ENCODE peak calls at places on chromosomes 13 and 19, in eight cellular contexts. K is HuH-7, I is iPS-NIHi11, X is left cardiac atrium, D is neuronal stem cell, F is sciatic nerve, T is EL, S is chondrocyte. U is an unnamed sample.

GRCh38 chr19:10643166-10643967 is 10.8 kb upstream of the ILF3 start:
- DNase-seq in K (no peak), I (no peak), X (no peak), D (no peak), F (no peak), T (no peak), S (no peak), U (no peak)

GRCh38 chr13:50589651-50590054 is 253.8 kb downstream of the DLEU7 start:
- DNase-seq in K (no peak), I (no peak), X (peak; percentile 48), D (no peak), F (no peak), T (peak; percentile 87), S (no peak), U (no peak)

GRCh38 chr19:6773323-6773931 is 919 bp downstream of the VAV1 start:
- DNase-seq in K (no peak), I (no peak), X (peak; percentile 50), D (no peak), F (peak; percentile 64), T (no peak), S (no peak), U (no peak)

GRCh38 chr13:112616586-112617381 is 28.8 kb upstream of the TUBGCP3 start:
- DNase-seq in K (peak; percentile 63), I (peak; percentile 73), X (no peak), D (no peak), F (no peak), T (peak; percentile 45), S (no peak), U (no peak)

GRCh38 chr19:31214086-31214485 is 135.2 kb downstream of the TSHZ3 start:
- DNase-seq in K (no peak), I (no peak), X (peak; percentile 57), D (no peak), F (peak; percentile 66), T (peak; percentile 99), S (no peak), U (no peak)

GRCh38 chr19:35164418-35164817 is 9.9 kb downstream of the FXYD5 start:
- DNase-seq in K (no peak), I (no peak), X (no peak), D (no peak), F (no peak), T (peak; percentile 74), S (no peak), U (no peak)

GRCh38 chr19:44776402-44777096 is 1.1 kb upstream of the CBLC start:
- DNase-seq in K (no peak), I (peak; percentile 62), X (no peak), D (no peak), F (no peak), T (no peak), S (no peak), U (no peak)

GRCh38 chr13:76955236-76955635 is 6.9 kb downstream of the ACOD1 start:
- DNase-seq in K (no peak), I (no peak), X (no peak), D (no peak), F (no peak), T (no peak), S (no peak), U (no peak)

GRCh38 chr19:17075860-17076538 is 422 bp downstream of the MYO9B start:
- DNase-seq in K (peak; percentile 49), I (peak; percentile 39), X (peak; percentile 44), D (no peak), F (peak; percentile 75), T (peak; percentile 46), S (no peak), U (no peak)

GRCh38 chr13:111614009-111614408 is 293.6 kb downstream of the TEX29 start:
- DNase-seq in K (no peak), I (no peak), X (no peak), D (no peak), F (no peak), T (no peak), S (no peak), U (no peak)

GRCh38 chr13:103859952-103860351 is 793.7 kb upstream of the SLC10A2 start:
- DNase-seq in K (no peak), I (no peak), X (no peak), D (no peak), F (no peak), T (no peak), S (no peak), U (no peak)

GRCh38 chr19:49676136-49676689 is 858 bp upstream of the PRMT1 start:
- DNase-seq in K (peak; percentile 76), I (peak; percentile 56), X (peak; percentile 86), D (peak; percentile 96), F (peak; percentile 91), T (peak; percentile 92), S (no peak), U (no peak)

U was measured in NCI-H1417 treated with DMSO at 0.1 percent for 48 hours.